ENCODE peak calls at places on chromosomes 3 and 15, in nine cellular contexts. C is dorsolateral prefrontal cortex, E is body of pancreas, Y is AG04450, N is cardiac fibroblast, L is tibial nerve, K is brain microvascular endothelial cell, Q is fibroblast of pulmonary artery, H is fibroblast of lung. I is an unnamed sample.

GRCh38 chr3:123618768-123619484 is 34.1 kb upstream of the HACD2 start:
- DNase-seq in C (peak; percentile 65), E (peak; percentile 50), Y (peak; percentile 39), N (peak; percentile 94), L (peak; percentile 78), K (no peak), Q (peak; percentile 92), H (peak; percentile 74), I (peak; percentile 68)

GRCh38 chr3:64158334-64158733 is 66.9 kb downstream of the PRICKLE2 start:
- DNase-seq in C (no peak), E (peak; percentile 30), Y (no peak), N (peak; percentile 49), L (no peak), K (no peak), Q (peak; percentile 50), H (peak; percentile 48), I (no peak)

GRCh38 chr3:135218304-135218703 is 423.2 kb downstream of the EPHB1 start:
- DNase-seq in C (no peak), E (no peak), Y (no peak), N (no peak), L (no peak), K (no peak), Q (no peak), H (no peak), I (no peak)

GRCh38 chr3:49406571-49407565 is 4.9 kb downstream of the RHOA start:
- DNase-seq in C (no peak), E (no peak), Y (no peak), N (no peak), L (no peak), K (no peak), Q (no peak), H (no peak), I (no peak)

GRCh38 chr3:126668450-126669401 is 13.8 kb upstream of the TXNRD3 start:
- DNase-seq in C (no peak), E (no peak), Y (no peak), N (no peak), L (no peak), K (no peak), Q (no peak), H (no peak), I (no peak)

GRCh38 chr3:15217841-15218267 is 11.8 kb downstream of the CAPN7 start:
- DNase-seq in C (no peak), E (no peak), Y (no peak), N (no peak), L (no peak), K (no peak), Q (no peak), H (no peak), I (no peak)

GRCh38 chr3:124786491-124787241 is 56.4 kb downstream of the UMPS start:
- DNase-seq in C (no peak), E (no peak), Y (no peak), N (peak; percentile 57), L (no peak), K (no peak), Q (peak; percentile 62), H (peak; percentile 67), I (no peak)

GRCh38 chr15:66735909-66736305 is 33.9 kb downstream of the SMAD6 start:
- DNase-seq in C (peak; percentile 57), E (no peak), Y (no peak), N (peak; percentile 49), L (peak; percentile 63), K (no peak), Q (peak; percentile 53), H (peak; percentile 33), I (no peak)

GRCh38 chr3:69791111-69791510 is 51.8 kb downstream of the MITF start:
- DNase-seq in C (no peak), E (peak; percentile 17), Y (no peak), N (peak; percentile 91), L (peak; percentile 82), K (peak; percentile 81), Q (peak; percentile 83), H (peak; percentile 79), I (peak; percentile 53)

GRCh38 chr15:55992769-55993110 is 672 bp downstream of the NEDD4 start:
- DNase-seq in C (no peak), E (no peak), Y (peak; percentile 13), N (no peak), L (no peak), K (no peak), Q (no peak), H (no peak), I (peak; percentile 34)

GRCh38 chr15:72497402-72497801 is 23.3 kb downstream of the ARIH1 start:
- DNase-seq in C (no peak), E (no peak), Y (no peak), N (no peak), L (no peak), K (no peak), Q (no peak), H (no peak), I (no peak)

DNA sequence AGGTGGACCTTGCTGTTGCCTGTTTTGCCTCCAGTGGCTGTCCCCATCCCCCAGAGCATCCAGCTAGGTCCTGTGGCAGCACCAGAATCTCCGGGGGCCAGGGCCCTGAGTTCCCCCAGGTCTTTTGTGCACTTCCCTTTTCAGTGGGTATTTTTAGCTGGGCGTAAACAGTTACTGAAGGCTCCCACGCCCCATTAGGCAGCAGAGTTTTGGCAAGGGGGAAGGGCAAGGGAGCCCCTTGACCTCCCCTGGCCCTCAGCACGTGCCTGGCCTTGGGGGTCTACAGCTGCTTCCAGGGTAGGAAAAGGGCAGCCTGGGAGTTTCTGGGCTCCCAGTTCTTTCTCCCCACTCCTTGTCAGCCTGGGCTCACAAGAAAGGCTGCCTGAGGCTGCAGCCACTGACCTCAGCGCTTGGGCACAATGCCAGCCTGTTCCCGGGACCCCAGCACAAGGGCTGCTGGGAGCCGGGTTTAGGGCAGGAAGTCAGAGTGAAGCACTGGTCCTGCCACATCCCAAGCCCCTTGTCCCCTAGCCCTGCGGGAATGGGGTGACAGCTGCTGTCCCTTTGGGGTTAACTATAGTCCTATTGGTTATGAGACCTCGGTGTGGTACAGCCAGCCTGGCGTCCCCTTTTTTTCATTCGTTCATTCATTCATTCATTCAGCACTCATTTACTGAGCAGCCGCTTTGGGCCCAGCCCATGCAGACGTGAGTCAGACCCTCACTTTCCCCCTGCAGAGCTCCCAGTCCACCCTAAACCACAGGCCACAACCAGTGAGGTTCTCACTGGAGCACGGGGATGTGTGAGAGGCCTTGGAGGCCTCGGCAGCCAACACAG is 8.4 kb downstream of the CSK start:
- DNase-seq in C (peak; percentile 72), E (no peak), Y (peak; percentile 45), N (peak; percentile 79), L (peak; percentile 48), K (peak; percentile 90), Q (peak; percentile 69), H (peak; percentile 94), I (peak; percentile 82)
- H3K4me3 ChIP-seq in C (no peak overlapping the region), E (no peak overlapping the region), Y (no peak overlapping the region), N (no peak overlapping the region), L (no peak overlapping the region), K (no peak overlapping the region), Q (no peak overlapping the region), H (no peak overlapping the region), I (no peak overlapping the region)

GRCh38 chr15:44082558-44083151 is 112.4 kb downstream of the FRMD5 start:
- DNase-seq in C (no peak), E (no peak), Y (no peak), N (peak; percentile 35), L (no peak), K (no peak), Q (peak; percentile 60), H (peak; percentile 37), I (no peak)
- H3K4me3 ChIP-seq in C (no peak overlapping the region), E (no peak overlapping the region), Y (no peak overlapping the region), N (no peak overlapping the region), L (no peak overlapping the region), K (no peak overlapping the region), Q (no peak overlapping the region), H (no peak overlapping the region), I (no peak overlapping the region)

DNA sequence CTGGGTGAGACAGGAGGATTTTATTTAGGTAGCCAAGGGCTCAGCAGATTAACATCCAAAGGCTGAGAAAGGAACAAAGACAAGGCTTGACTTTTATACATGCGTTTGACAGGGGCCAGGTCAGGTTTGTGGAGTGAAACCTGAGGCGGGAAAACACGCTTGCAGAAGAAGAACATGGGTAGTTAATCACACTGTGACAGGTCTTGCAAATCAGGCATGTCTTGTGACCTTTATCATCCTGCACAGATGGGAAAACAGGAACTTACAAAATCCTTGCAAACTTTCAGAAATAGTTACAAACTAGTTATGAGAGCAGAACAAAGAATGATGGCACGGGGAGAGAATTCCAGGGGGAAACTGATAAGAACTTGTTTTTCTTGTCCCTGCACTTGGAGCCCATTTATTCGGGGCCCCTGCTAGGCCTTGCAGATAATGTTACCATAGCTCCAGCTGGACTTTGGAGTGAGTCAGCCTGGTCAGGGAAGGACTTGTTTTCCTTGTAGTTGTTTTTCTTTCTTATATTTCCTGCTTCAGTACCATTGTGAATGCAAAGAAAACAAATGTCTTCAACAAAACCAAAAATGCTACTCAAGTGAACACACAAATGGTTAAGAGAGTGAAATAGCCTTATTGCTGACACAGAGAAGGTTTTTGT is 965.9 kb upstream of the ROBO1 start:
- DNase-seq in C (no peak), E (peak; percentile 39), Y (no peak), N (peak; percentile 92), L (no peak), K (peak; percentile 94), Q (peak; percentile 95), H (peak; percentile 85), I (peak; percentile 81)
- H3K4me3 ChIP-seq in C (no peak overlapping the region), E (no peak overlapping the region), Y (no peak overlapping the region), N (no peak overlapping the region), L (no peak overlapping the region), K (no peak overlapping the region), Q (no peak overlapping the region), H (no peak overlapping the region), I (no peak overlapping the region)

DNA sequence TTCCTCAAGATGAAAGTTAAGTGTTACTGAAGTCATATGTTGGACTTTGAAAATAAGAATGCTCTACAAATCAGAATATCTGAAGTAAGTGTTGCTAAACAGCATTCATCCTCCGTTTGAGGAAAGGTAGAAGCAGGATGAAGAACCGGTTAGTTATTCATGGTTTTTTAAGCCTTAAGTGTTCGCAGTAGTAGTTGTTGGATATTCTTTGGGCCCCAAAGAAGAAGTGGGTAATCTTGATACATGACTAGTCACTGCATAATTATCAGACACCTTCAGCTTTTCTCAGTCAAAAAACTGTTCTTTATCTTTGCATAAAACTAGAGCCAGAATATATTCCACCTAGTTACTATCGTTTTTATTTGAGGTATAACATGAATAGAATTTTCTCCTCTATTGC is 13.8 kb downstream of the RAB5A start:
- DNase-seq in C (no peak), E (no peak), Y (no peak), N (no peak), L (no peak), K (no peak), Q (no peak), H (no peak), I (no peak)
- H3K4me3 ChIP-seq in C (no peak overlapping the region), E (no peak overlapping the region), Y (no peak overlapping the region), N (no peak overlapping the region), L (no peak overlapping the region), K (no peak overlapping the region), Q (no peak overlapping the region), H (no peak overlapping the region), I (no peak overlapping the region)

I was measured in astrocyte of the cerebellum.